ENCODE peak calls at places on chromosomes 16 and 17, in six cellular contexts. L is fibroblast of lung; D is colonic mucosa; N is mesendoderm; G is IMR-90; Z is CD4-positive, CD25-positive, alpha-beta regulatory T cell. X is an unnamed sample.

GRCh38 chr16:69858196-69859104 is 92.7 kb upstream of the CLEC18A start:
- DNase-seq in Z (no peak), D (peak; percentile 40), L (no peak), N (no peak), G (no peak), X (no peak)

GRCh38 chr17:7501729-7502128 is 17.6 kb downstream of the POLR2A start:
- DNase-seq in Z (no peak), D (no peak), G (no peak), L (no peak), N (no peak), X (no peak)

GRCh38 chr17:77734371-77735050 is 224.0 kb upstream of the TNRC6C start:
- DNase-seq in L (peak; percentile 69), D (peak; percentile 82), G (peak; percentile 16), Z (no peak), N (peak; percentile 76), X (peak; percentile 71)

GRCh38 chr17:63418540-63418939 is 27.6 kb downstream of the CYB561 start:
- DNase-seq in N (no peak), Z (no peak), D (no peak), L (no peak), G (no peak), X (no peak)

GRCh38 chr17:17304521-17304985 is 1.4 kb downstream of the NT5M start:
- DNase-seq in D (no peak), N (no peak), G (no peak), Z (peak; percentile 69), L (no peak), X (no peak)

GRCh38 chr17:7932483-7932891 is 481 bp downstream of the CNTROB start:
- DNase-seq in Z (peak; percentile 59), N (peak; percentile 58), D (peak; percentile 45), L (peak; percentile 24), G (peak; percentile 21), X (peak; percentile 51)

GRCh38 chr16:89489040-89489721 is 1.2 kb downstream of the ANKRD11 start:
- DNase-seq in L (peak; percentile 97), N (peak; percentile 98), D (peak; percentile 86), Z (peak; percentile 95), G (peak; percentile 96), X (peak; percentile 85)

GRCh38 chr17:68011199-68011665 is 15.0 kb upstream of the C17orf58 start:
- DNase-seq in G (no peak), L (peak; percentile 19), N (peak; percentile 70), Z (peak; percentile 63), D (peak; percentile 60), X (peak; percentile 40)

GRCh38 chr16:75072239-75072947 is 44.2 kb downstream of the LDHD start:
- DNase-seq in D (no peak), L (no peak), G (no peak), N (no peak), Z (no peak), X (no peak)

GRCh38 chr17:64688481-64688880 is 26.4 kb upstream of the SMURF2 start:
- DNase-seq in D (no peak), L (no peak), Z (no peak), N (no peak), G (no peak), X (no peak)

GRCh38 chr16:86862596-86862995 is 284.2 kb downstream of the FOXL1 start:
- DNase-seq in L (peak; percentile 13), N (no peak), G (peak; percentile 11), D (no peak), Z (no peak), X (peak; percentile 52)

GRCh38 chr17:78130439-78131101 is at the start of gene TMC8:
- DNase-seq in L (no peak), G (no peak), Z (peak; percentile 97), D (no peak), N (peak; percentile 57), X (peak; percentile 45)

GRCh38 chr17:60086822-60087591 is 8.3 kb upstream of the HEATR6 start:
- DNase-seq in L (peak; percentile 51), G (peak; percentile 72), N (peak; percentile 78), D (no peak), Z (no peak), X (peak; percentile 44)

GRCh38 chr17:81253358-81254131 is 14.4 kb downstream of the NDUFAF8 start:
- DNase-seq in Z (peak; percentile 57), D (peak; percentile 55), L (peak; percentile 40), N (no peak), G (peak; percentile 31), X (peak; percentile 88)

GRCh38 chr16:17173134-17173729 is 297.5 kb downstream of the XYLT1 start:
- DNase-seq in N (no peak), G (peak; percentile 63), Z (peak; percentile 13), L (peak; percentile 56), D (peak; percentile 31), X (no peak)

GRCh38 chr17:35187481-35187880 is 6.7 kb downstream of the SLC35G3 start:
- DNase-seq in Z (no peak), G (no peak), D (no peak), L (no peak), N (no peak), X (no peak)

GRCh38 chr17:40153603-40154238 is 13.4 kb downstream of the CASC3 start:
- DNase-seq in G (no peak), Z (no peak), N (no peak), L (no peak), D (no peak), X (no peak)

GRCh38 chr17:81069084-81069645 is 34.2 kb downstream of the BAIAP2 start:
- DNase-seq in G (no peak), Z (no peak), N (no peak), L (no peak), D (no peak), X (no peak)

GRCh38 chr17:29141484-29141835 is 38.7 kb downstream of the MYO18A start:
- DNase-seq in L (no peak), G (no peak), Z (no peak), D (no peak), N (no peak), X (no peak)

GRCh38 chr17:33266611-33267010 is 26.5 kb downstream of the ASIC2 start:
- DNase-seq in L (no peak), Z (no peak), D (no peak), N (no peak), G (no peak), X (no peak)

GRCh38 chr17:38898291-38898679 is 27.1 kb upstream of the LASP1NB start:
- DNase-seq in D (peak; percentile 67), Z (peak; percentile 68), G (no peak), N (no peak), L (no peak), X (no peak)

GRCh38 chr17:67481808-67482207 is 104.7 kb downstream of the PITPNC1 start:
- DNase-seq in G (peak; percentile 57), D (no peak), L (peak; percentile 74), Z (no peak), N (no peak), X (no peak)

GRCh38 chr17:40485851-40486512 is 15.4 kb downstream of the TNS4 start:
- DNase-seq in N (peak; percentile 80), Z (no peak), G (peak; percentile 100), L (peak; percentile 99), D (no peak), X (peak; percentile 44)

GRCh38 chr17:49935526-49936210 is 33.3 kb upstream of the DLX4 start:
- DNase-seq in G (no peak), N (no peak), L (no peak), Z (no peak), D (no peak), X (no peak)

GRCh38 chr17:75691371-75692290 is 24.5 kb downstream of the SAP30BP start:
- DNase-seq in Z (peak; percentile 21), L (no peak), D (no peak), G (peak; percentile 28), N (no peak), X (no peak)

GRCh38 chr17:59853168-59853918 is 39.4 kb downstream of the TUBD1 start:
- DNase-seq in Z (peak; percentile 96), D (peak; percentile 80), G (peak; percentile 100), N (peak; percentile 72), L (peak; percentile 98), X (peak; percentile 23)

GRCh38 chr16:2829501-2830354 is at the start of gene ZG16B:
- DNase-seq in D (peak; percentile 71), L (no peak), N (no peak), Z (peak; percentile 26), G (no peak), X (no peak)

GRCh38 chr16:17414421-17414820 is 56.3 kb downstream of the XYLT1 start:
- DNase-seq in D (no peak), L (no peak), N (no peak), G (no peak), Z (peak; percentile 41), X (no peak)

DNA sequence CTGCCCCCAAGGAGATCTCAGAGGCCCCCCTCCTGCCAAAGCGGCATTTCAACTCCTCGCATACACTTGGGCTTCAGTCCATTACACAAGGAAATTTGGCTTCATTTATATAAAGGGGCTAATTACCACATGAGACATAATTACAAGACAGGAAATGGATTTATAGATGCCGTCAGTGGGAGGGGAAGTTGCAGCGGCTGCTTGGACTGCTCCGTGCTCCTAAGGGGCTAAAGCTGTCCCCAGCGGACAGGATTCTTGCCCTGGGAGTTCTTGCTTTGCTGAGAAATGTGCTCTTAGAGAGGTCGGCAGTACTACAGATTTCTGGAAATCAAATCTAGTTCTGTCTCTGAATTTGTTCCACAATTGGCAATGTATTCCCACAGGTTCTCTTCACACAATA is 57.2 kb upstream of the NLK start:
- DNase-seq in L (no peak), D (no peak), N (no peak), G (no peak), Z (no peak), X (no peak)
- H3K27ac ChIP-seq in L (no peak overlapping the region), D (no peak overlapping the region), N (no peak overlapping the region), G (no peak overlapping the region), Z (no peak overlapping the region), X (no peak overlapping the region)

GRCh38 chr17:58335779-58336455 is 7.3 kb upstream of the TSPOAP1 start:
- DNase-seq in Z (peak; percentile 94), L (no peak), G (no peak), D (no peak), N (peak; percentile 51), X (peak; percentile 13)
- H3K27ac ChIP-seq in Z (peak overlapping the region; percentile 99), L (no peak overlapping the region), G (peak overlapping the region; percentile 54), D (peak overlapping the region; percentile 88), N (no peak overlapping the region), X (no peak overlapping the region)

GRCh38 chr17:57517216-57517518 is 227.9 kb downstream of the CCDC182 start:
- DNase-seq in D (no peak), L (no peak), N (no peak), G (no peak), Z (no peak), X (no peak)
- H3K27ac ChIP-seq in D (no peak overlapping the region), L (no peak overlapping the region), N (no peak overlapping the region), G (peak overlapping the region; percentile 5), Z (no peak overlapping the region), X (no peak overlapping the region)

GRCh38 chr17:11823862-11824261 is 173.4 kb downstream of the ZNF18 start:
- DNase-seq in D (no peak), L (no peak), N (no peak), Z (no peak), G (no peak), X (peak; percentile 57)
- H3K27ac ChIP-seq in D (no peak overlapping the region), L (no peak overlapping the region), N (no peak overlapping the region), Z (no peak overlapping the region), G (no peak overlapping the region), X (no peak overlapping the region)

GRCh38 chr16:15434425-15435215 is at the start of gene BMERB1:
- DNase-seq in G (peak; percentile 71), Z (peak; percentile 64), D (peak; percentile 61), L (peak; percentile 74), N (peak; percentile 69), X (peak; percentile 84)
- H3K27ac ChIP-seq in G (peak within 1 kb of the TSS; percentile 92), Z (no peak within 1 kb of the TSS), D (peak within 1 kb of the TSS; percentile 49), L (peak within 1 kb of the TSS; percentile 54), N (no peak within 1 kb of the TSS), X (peak within 1 kb of the TSS; percentile 46)